ENCODE peak calls at places on chromosomes 3 and 15, in six cellular contexts. F is neuronal stem cell; H is CD8-positive, alpha-beta T cell; V is prostate gland; I is AG10803; Z is fibroblast of pulmonary artery. G is an unnamed sample.
A peak's percentile ranks its signal among the peaks of the same experiment; 100 is the strongest.

GRCh38 chr15:69206079-69206478 is 45.6 kb downstream of the GLCE start:
- DNase-seq in F (no peak), H (no peak), V (no peak), I (no peak), Z (no peak), G (no peak)

GRCh38 chr3:113736548-113737089 is 9.4 kb downstream of the NAA50 start:
- DNase-seq in F (peak; percentile 33), H (no peak), V (peak; percentile 4), I (peak; percentile 71), Z (peak; percentile 84), G (peak; percentile 63)

GRCh38 chr3:62406945-62407344 is 33.6 kb upstream of the FEZF2 start:
- DNase-seq in F (no peak), H (no peak), V (no peak), I (no peak), Z (no peak), G (no peak)

GRCh38 chr3:182486459-182486858 is 306.8 kb upstream of the ATP11B start:
- DNase-seq in F (no peak), H (no peak), V (no peak), I (no peak), Z (no peak), G (no peak)

GRCh38 chr3:157081681-157082210 is 78.2 kb downstream of the CCNL1 start:
- DNase-seq in F (peak; percentile 96), H (peak; percentile 87), V (peak; percentile 87), I (peak; percentile 95), Z (peak; percentile 93), G (peak; percentile 51)

GRCh38 chr3:108126348-108126747 is 35.5 kb upstream of the CD47 start:
- DNase-seq in F (no peak), H (no peak), V (no peak), I (no peak), Z (no peak), G (no peak)

GRCh38 chr15:89566141-89566540 is 9.1 kb upstream of the TICRR start:
- DNase-seq in F (no peak), H (no peak), V (no peak), I (peak; percentile 16), Z (no peak), G (no peak)

GRCh38 chr3:153572654-153573053 is 410.6 kb downstream of the RAP2B start:
- DNase-seq in F (no peak), H (no peak), V (no peak), I (no peak), Z (no peak), G (no peak)

GRCh38 chr3:197031315-197032285 is 2.0 kb upstream of the MELTF start:
- DNase-seq in F (no peak), H (no peak), V (peak; percentile 64), I (peak; percentile 96), Z (peak; percentile 100), G (no peak)

GRCh38 chr3:149506540-149506939 is 32.0 kb downstream of the TM4SF4 start:
- DNase-seq in F (no peak), H (no peak), V (no peak), I (peak; percentile 50), Z (no peak), G (no peak)

GRCh38 chr3:18843188-18843587 is 305.1 kb upstream of the KCNH8 start:
- DNase-seq in F (no peak), H (no peak), V (no peak), I (no peak), Z (no peak), G (no peak)

GRCh38 chr3:188266581-188267274 is 112.8 kb downstream of the LPP start:
- DNase-seq in F (no peak), H (no peak), V (peak; percentile 23), I (peak; percentile 96), Z (peak; percentile 86), G (no peak)
- H3K4me3 ChIP-seq in F (no peak overlapping the region), H (no peak overlapping the region), V (peak overlapping the region; percentile 5), I (peak overlapping the region; percentile 56), Z (peak overlapping the region; percentile 49), G (no peak overlapping the region)

DNA sequence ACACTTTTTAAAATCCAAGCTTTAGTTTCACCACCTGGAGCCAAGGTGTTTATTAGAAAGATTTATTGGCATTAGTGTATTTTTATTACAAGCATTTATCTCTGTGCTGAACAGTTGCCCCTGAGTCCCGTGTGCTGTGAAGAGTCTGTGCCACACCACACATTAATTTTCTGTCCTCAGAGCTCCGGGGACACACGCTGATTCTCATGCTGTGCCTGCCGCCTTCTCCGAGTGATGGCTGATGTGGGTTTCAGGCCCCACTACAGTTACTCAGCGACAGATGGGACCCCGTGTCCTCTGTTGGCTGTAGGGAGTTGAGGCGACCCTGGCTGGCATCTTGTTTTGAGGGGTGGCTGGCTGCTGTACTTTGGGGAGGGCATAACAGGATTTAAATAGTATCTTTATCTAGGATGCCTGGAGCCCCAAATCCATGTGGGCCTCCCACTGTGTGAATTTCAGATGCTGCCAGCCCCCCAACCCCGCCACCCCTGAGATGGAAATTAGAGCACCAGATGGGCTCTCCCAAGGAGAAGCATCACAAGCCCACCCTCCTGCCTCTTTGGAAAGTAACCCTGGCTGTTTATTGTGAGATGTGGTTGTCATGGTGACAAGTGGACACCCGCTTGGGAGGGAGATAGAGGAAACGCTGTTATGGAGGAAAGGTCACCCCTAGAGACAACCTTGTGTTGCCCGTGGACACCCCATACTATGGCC is 185.6 kb downstream of the APBA2 start:
- DNase-seq in F (peak; percentile 9), H (no peak), V (no peak), I (no peak), Z (no peak), G (no peak)
- H3K4me3 ChIP-seq in F (no peak overlapping the region), H (no peak overlapping the region), V (no peak overlapping the region), I (no peak overlapping the region), Z (no peak overlapping the region), G (no peak overlapping the region)

DNA sequence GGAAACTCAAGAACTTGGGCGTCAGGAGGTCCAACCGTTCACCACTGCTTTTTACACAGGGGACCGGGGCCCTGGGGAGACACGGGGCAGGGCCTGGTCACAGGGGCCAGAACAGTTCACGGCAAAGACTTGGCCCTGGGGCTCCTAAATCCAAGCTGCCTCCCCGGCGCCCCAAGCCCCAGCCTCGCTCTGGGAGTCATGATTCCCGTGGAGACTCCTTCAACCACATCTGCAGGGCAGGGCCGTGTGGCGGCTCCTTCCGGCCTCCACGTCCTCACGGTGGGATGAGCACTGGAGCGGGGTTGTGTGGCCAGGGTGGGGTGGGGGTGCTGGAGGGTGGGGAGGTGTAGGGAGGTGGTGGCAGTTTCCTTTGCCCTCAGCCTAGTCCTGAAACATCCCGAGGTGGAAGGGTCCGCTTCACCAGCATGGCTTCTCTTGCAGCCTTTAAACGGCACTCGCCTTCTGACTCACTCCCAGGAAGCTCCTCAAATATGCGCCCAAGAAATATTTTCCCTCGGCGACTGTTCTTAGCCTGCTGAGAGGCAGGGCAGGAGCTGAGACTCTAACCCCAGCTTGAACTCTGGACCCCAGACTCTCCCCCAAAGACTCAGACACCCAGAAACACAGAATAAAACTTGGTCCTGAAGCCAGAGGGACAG is 1.8 kb downstream of the MUC4 start:
- DNase-seq in F (no peak), H (no peak), V (no peak), I (no peak), Z (no peak), G (no peak)
- H3K4me3 ChIP-seq in F (no peak overlapping the region), H (no peak overlapping the region), V (no peak overlapping the region), I (no peak overlapping the region), Z (no peak overlapping the region), G (no peak overlapping the region)

GRCh38 chr15:81303241-81304225 is 20.4 kb downstream of the STARD5 start:
- DNase-seq in F (no peak), H (no peak), V (peak; percentile 49), I (no peak), Z (peak; percentile 37), G (no peak)

GRCh38 chr15:81304226-81304625 is 19.7 kb downstream of the STARD5 start:
- DNase-seq in F (no peak), H (no peak), V (no peak), I (peak; percentile 69), Z (peak; percentile 83), G (no peak)

GRCh38 chr15:81301385-81301784 is 22.6 kb downstream of the STARD5 start:
- DNase-seq in F (no peak), H (no peak), V (no peak), I (no peak), Z (no peak), G (no peak)

GRCh38 chr15:81301815-81302399 is 22.0 kb downstream of the STARD5 start:
- DNase-seq in F (no peak), H (no peak), V (no peak), I (no peak), Z (no peak), G (no peak)

DNA sequence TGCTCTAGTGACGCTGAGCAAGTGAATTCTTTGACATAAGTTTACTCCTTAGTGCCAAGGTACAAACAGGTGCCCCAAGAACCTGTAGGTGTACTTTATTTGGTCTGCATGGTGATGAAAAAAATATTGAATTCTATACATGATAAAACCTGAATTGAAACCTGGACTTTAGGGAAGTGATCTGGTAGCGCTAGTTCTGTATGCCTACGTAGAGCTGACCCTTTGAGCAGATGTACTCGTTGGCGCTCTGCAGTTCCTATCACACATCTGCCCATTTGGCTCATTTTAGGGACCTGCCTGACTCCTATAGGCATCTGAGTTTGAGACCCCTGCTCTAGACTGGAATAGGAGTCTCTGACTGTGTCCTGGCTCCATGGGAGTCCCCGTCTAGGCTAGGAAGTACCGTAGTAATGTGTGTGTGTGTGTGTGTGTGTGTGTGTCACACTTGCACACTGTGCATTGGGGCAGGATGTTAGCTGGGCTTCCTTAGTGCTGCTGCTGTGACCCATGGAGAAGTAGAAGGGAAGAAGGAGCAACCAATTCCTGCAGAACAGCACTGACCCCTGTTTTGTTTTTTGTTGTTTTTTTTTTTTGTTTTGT is 21.2 kb downstream of the STARD5 start:
- DNase-seq in F (no peak), H (no peak), V (no peak), I (no peak), Z (no peak), G (no peak)
- H3K4me3 ChIP-seq in F (no peak overlapping the region), H (peak overlapping the region; percentile 61), V (no peak overlapping the region), I (no peak overlapping the region), Z (no peak overlapping the region), G (no peak overlapping the region)

GRCh38 chr3:57151021-57151449 is 14.1 kb downstream of the IL17RD start:
- DNase-seq in F (no peak), H (no peak), V (no peak), I (peak; percentile 44), Z (peak; percentile 33), G (no peak)

GRCh38 chr3:57152761-57153160 is 12.4 kb downstream of the IL17RD start:
- DNase-seq in F (no peak), H (no peak), V (no peak), I (no peak), Z (no peak), G (no peak)

GRCh38 chr3:57154470-57154869 is 10.7 kb downstream of the IL17RD start:
- DNase-seq in F (no peak), H (no peak), V (no peak), I (no peak), Z (no peak), G (no peak)

GRCh38 chr3:57150097-57150496 is 15.1 kb downstream of the IL17RD start:
- DNase-seq in F (no peak), H (no peak), V (no peak), I (no peak), Z (no peak), G (no peak)

DNA sequence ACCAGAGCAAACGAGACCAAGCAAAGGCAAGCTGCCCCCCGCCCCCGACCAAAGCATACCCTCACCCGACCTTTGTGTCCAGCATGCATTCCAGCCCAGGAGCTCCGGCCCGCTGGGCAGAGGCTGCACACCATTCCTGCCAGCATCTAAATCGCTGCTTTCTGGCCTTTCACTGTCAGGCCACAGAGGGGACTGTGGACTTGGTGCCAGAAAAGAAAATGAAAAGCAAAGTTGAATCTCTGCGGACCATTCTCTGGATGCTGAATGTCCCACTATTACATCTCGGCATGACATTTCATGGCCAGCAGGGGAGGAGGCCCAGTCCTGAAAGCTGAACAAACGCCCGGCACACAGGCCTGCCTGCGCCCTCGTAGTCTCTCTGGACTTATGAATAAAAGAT is 13.0 kb downstream of the IL17RD start:
- DNase-seq in F (no peak), H (no peak), V (no peak), I (no peak), Z (no peak), G (no peak)
- H3K4me3 ChIP-seq in F (no peak overlapping the region), H (no peak overlapping the region), V (no peak overlapping the region), I (no peak overlapping the region), Z (no peak overlapping the region), G (no peak overlapping the region)

G was measured in Jurkat, Clone E6-1.